ENCODE peak calls at places on chromosomes 13 and 19, in nine cellular contexts. Q, I, J, W, R, E, F, S and U are unnamed samples.

GRCh38 chr19:35348909-35349611 is 1.4 kb downstream of the FFAR1 start:
- DNase-seq in Q (no peak), I (no peak), J (no peak), W (peak; percentile 36), R (no peak), E (no peak), F (no peak), S (no peak), U (peak; percentile 23)

GRCh38 chr13:111111376-111111937 is 3.7 kb upstream of the ARHGEF7 start:
- DNase-seq in Q (no peak), I (no peak), J (no peak), W (no peak), R (no peak), E (no peak), F (no peak), S (no peak), U (no peak)

GRCh38 chr13:46668302-46668720 is 115.3 kb downstream of the LRCH1 start:
- DNase-seq in Q (no peak), I (peak; percentile 64), J (peak; percentile 91), W (no peak), R (no peak), E (peak; percentile 29), F (no peak), S (no peak), U (no peak)

GRCh38 chr19:45161715-45162463 is 1.1 kb upstream of the NKPD1 start:
- DNase-seq in Q (peak; percentile 68), I (no peak), J (peak; percentile 51), W (peak; percentile 74), R (no peak), E (peak; percentile 45), F (no peak), S (no peak), U (no peak)

GRCh38 chr13:110371550-110372465 is 64.7 kb downstream of the COL4A2 start:
- DNase-seq in Q (no peak), I (no peak), J (no peak), W (peak; percentile 57), R (no peak), E (no peak), F (no peak), S (no peak), U (no peak)

GRCh38 chr19:50975766-50976165 is 6.4 kb upstream of the KLK6 start:
- DNase-seq in Q (no peak), I (no peak), J (no peak), W (no peak), R (peak; percentile 31), E (no peak), F (no peak), S (no peak), U (no peak)

GRCh38 chr19:30719189-30719990 is 347.2 kb downstream of the ZNF536 start:
- DNase-seq in Q (peak; percentile 58), I (peak; percentile 80), J (peak; percentile 54), W (peak; percentile 70), R (no peak), E (peak; percentile 66), F (no peak), S (no peak), U (no peak)

GRCh38 chr13:75226755-75227435 is 255.1 kb downstream of the TBC1D4 start:
- DNase-seq in Q (no peak), I (no peak), J (peak; percentile 93), W (no peak), R (no peak), E (no peak), F (peak; percentile 26), S (no peak), U (no peak)

GRCh38 chr19:3897936-3898335 is 17.5 kb downstream of the ATCAY start:
- DNase-seq in Q (no peak), I (no peak), J (no peak), W (no peak), R (no peak), E (no peak), F (peak; percentile 26), S (no peak), U (no peak)

GRCh38 chr13:108214511-108215383 is 589 bp downstream of the LIG4 start:
- DNase-seq in Q (no peak), I (no peak), J (peak; percentile 48), W (peak; percentile 18), R (no peak), E (peak; percentile 19), F (peak; percentile 20), S (peak; percentile 41), U (no peak)

GRCh38 chr19:58556633-58557252 is 1.7 kb downstream of the UBE2M start:
- DNase-seq in Q (no peak), I (no peak), J (no peak), W (no peak), R (no peak), E (no peak), F (no peak), S (no peak), U (no peak)

GRCh38 chr19:55305491-55305890 is 19.6 kb downstream of the TMEM150B start:
- DNase-seq in Q (peak; percentile 74), I (peak; percentile 46), J (peak; percentile 50), W (peak; percentile 66), R (no peak), E (peak; percentile 30), F (peak; percentile 66), S (no peak), U (peak; percentile 52)

GRCh38 chr19:28039677-28040381 is 1173.1 kb downstream of the UQCRFS1 start:
- DNase-seq in Q (no peak), I (no peak), J (peak; percentile 3), W (no peak), R (no peak), E (no peak), F (no peak), S (no peak), U (no peak)

GRCh38 chr19:42634409-42635232 is 39.9 kb upstream of the CEACAM8 start:
- DNase-seq in Q (peak; percentile 70), I (no peak), J (peak; percentile 68), W (peak; percentile 42), R (peak; percentile 9), E (no peak), F (peak; percentile 50), S (no peak), U (no peak)

GRCh38 chr13:113371061-113371460 is 7.1 kb upstream of the GRTP1 start:
- DNase-seq in Q (no peak), I (no peak), J (no peak), W (no peak), R (no peak), E (no peak), F (no peak), S (no peak), U (no peak)

GRCh38 chr13:51778407-51778806 is 25.6 kb downstream of the DHRS12 start:
- DNase-seq in Q (no peak), I (no peak), J (no peak), W (no peak), R (no peak), E (no peak), F (no peak), S (no peak), U (no peak)

GRCh38 chr13:90717451-90717936 is 630.0 kb upstream of the MIR17HG start:
- DNase-seq in Q (no peak), I (no peak), J (peak; percentile 93), W (no peak), R (no peak), E (no peak), F (no peak), S (no peak), U (no peak)

GRCh38 chr13:63517376-63517775 is 2101.7 kb upstream of the PCDH20 start:
- DNase-seq in Q (no peak), I (no peak), J (no peak), W (no peak), R (no peak), E (no peak), F (no peak), S (no peak), U (no peak)

GRCh38 chr19:8592231-8593009 is 15.2 kb upstream of the MYO1F start:
- DNase-seq in Q (peak; percentile 99), I (peak; percentile 94), J (peak; percentile 100), W (peak; percentile 91), R (peak; percentile 98), E (peak; percentile 95), F (peak; percentile 26), S (peak; percentile 64), U (peak; percentile 96)

GRCh38 chr13:49108204-49108603 is 111.9 kb upstream of the MLNR start:
- DNase-seq in Q (no peak), I (no peak), J (no peak), W (no peak), R (no peak), E (no peak), F (no peak), S (no peak), U (no peak)

GRCh38 chr13:73618275-73618865 is 515.8 kb downstream of the KLF12 start:
- DNase-seq in Q (no peak), I (no peak), J (no peak), W (no peak), R (no peak), E (no peak), F (no peak), S (no peak), U (no peak)

GRCh38 chr13:85498774-85499173 is 300.4 kb downstream of the SLITRK6 start:
- DNase-seq in Q (no peak), I (no peak), J (no peak), W (no peak), R (no peak), E (no peak), F (no peak), S (no peak), U (no peak)

DNA sequence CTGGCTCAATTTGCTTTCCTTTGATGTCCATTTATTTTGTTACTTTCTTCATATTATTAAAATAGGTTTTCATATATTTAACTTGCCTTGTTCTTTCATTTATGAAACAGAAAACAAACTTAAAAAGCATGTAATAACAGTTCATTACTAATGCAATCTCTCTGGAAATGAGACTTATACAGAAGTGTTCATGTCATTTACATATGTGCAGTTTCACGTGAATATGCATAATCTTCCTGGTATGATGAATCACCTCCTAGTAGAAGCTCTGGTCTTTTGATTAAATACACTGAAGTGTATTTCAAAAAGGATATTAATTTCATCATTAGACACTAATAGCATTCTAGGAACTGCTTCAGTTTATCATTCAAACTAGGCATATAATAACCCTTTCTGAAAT is 4.3 kb downstream of the AMER2 start:
- DNase-seq in Q (no peak), I (no peak), J (no peak), W (no peak), R (no peak), E (no peak), F (no peak), S (no peak), U (no peak)
- H3K27me3 ChIP-seq in Q (no peaks in the 10 kb centered on the region), I (peaks cover 25% of the 10 kb centered on the region), J (peaks cover 57% of the 10 kb centered on the region), W (peaks cover 46% of the 10 kb centered on the region), R (peaks cover 20% of the 10 kb centered on the region), E (no peaks in the 10 kb centered on the region), F (peaks cover 6% of the 10 kb centered on the region), S (peaks cover 12% of the 10 kb centered on the region), U (peaks cover 4% of the 10 kb centered on the region)

GRCh38 chr13:29547135-29547534 is 48.4 kb downstream of the SLC7A1 start:
- DNase-seq in Q (no peak), I (no peak), J (no peak), W (no peak), R (no peak), E (no peak), F (no peak), S (no peak), U (no peak)
- H3K9me3 ChIP-seq in Q (no peaks in the 10 kb centered on the region), I (no peaks in the 10 kb centered on the region), J (no peaks in the 10 kb centered on the region), W (no peaks in the 10 kb centered on the region), R (no peaks in the 10 kb centered on the region), E (no peaks in the 10 kb centered on the region), F (no peaks in the 10 kb centered on the region), S (no peaks in the 10 kb centered on the region), U (no peaks in the 10 kb centered on the region)

GRCh38 chr13:94505730-94506129 is 26.2 kb upstream of the DCT start:
- DNase-seq in Q (no peak), I (no peak), J (no peak), W (no peak), R (no peak), E (no peak), F (no peak), S (no peak), U (no peak)
- H3K27me3 ChIP-seq in Q (no peaks in the 10 kb centered on the region), I (no peaks in the 10 kb centered on the region), J (no peaks in the 10 kb centered on the region), W (no peaks in the 10 kb centered on the region), R (no peaks in the 10 kb centered on the region), E (no peaks in the 10 kb centered on the region), F (no peaks in the 10 kb centered on the region), S (no peaks in the 10 kb centered on the region), U (no peaks in the 10 kb centered on the region)

GRCh38 chr19:21571316-21571715 is 65.9 kb downstream of the ZNF429 start:
- DNase-seq in Q (no peak), I (no peak), J (no peak), W (no peak), R (no peak), E (no peak), F (no peak), S (no peak), U (no peak)
- H3K9me3 ChIP-seq in Q (peaks cover 12% of the 10 kb centered on the region), I (peaks cover 2% of the 10 kb centered on the region), J (no peaks in the 10 kb centered on the region), W (peaks cover 5% of the 10 kb centered on the region), R (peaks cover 2% of the 10 kb centered on the region), E (no peaks in the 10 kb centered on the region), F (no peaks in the 10 kb centered on the region), S (no peaks in the 10 kb centered on the region), U (peaks cover 5% of the 10 kb centered on the region)